ENCODE peak calls at places on chromosomes 11 and 22, in four cellular contexts. W is Peyer's patch, J is neuronal stem cell, V is DND-41. U is an unnamed sample.

GRCh38 chr22:26784772-26785171 is 127.4 kb downstream of the MIAT start:
- DNase-seq in J (no peak), W (no peak), V (no peak), U (no peak)

GRCh38 chr22:31561238-31561887 is 65.0 kb downstream of the SFI1 start:
- DNase-seq in J (peak; percentile 63), V (peak; percentile 47), W (peak; percentile 87), U (peak; percentile 15)

GRCh38 chr22:22717723-22718122 is 73.3 kb downstream of the GGTLC2 start:
- DNase-seq in J (no peak), V (no peak), W (no peak), U (no peak)

GRCh38 chr11:15727125-15727524 is 612.4 kb downstream of the INSC start:
- DNase-seq in J (no peak), W (no peak), V (no peak), U (no peak)

GRCh38 chr11:107691003-107691402 is 20.9 kb downstream of the SLN start:
- DNase-seq in J (no peak), V (no peak), W (no peak), U (no peak)

GRCh38 chr11:23542171-23542570 is 681.9 kb upstream of the CCDC179 start:
- DNase-seq in W (no peak), J (no peak), V (no peak), U (no peak)

GRCh38 chr11:8828580-8829358 is 82.2 kb upstream of the AKIP1 start:
- DNase-seq in V (no peak), J (no peak), W (no peak), U (no peak)

GRCh38 chr11:74611369-74611861 is 19.0 kb downstream of the POLD3 start:
- DNase-seq in J (no peak), W (no peak), V (no peak), U (peak; percentile 42)

GRCh38 chr11:122215244-122215992 is 99.4 kb upstream of the BLID start:
- DNase-seq in W (peak; percentile 59), J (peak; percentile 67), V (peak; percentile 43), U (peak; percentile 6)

GRCh38 chr11:114678125-114679036 is at the start of gene NXPE2:
- DNase-seq in V (no peak), J (no peak), W (peak; percentile 68), U (no peak)

GRCh38 chr11:39745401-39745800 is 1714.1 kb downstream of the LRRC4C start:
- DNase-seq in V (no peak), W (no peak), J (no peak), U (no peak)

GRCh38 chr22:24184057-24184798 is 2.9 kb downstream of the SUSD2 start:
- DNase-seq in V (no peak), W (no peak), J (no peak), U (no peak)

GRCh38 chr11:3180869-3181268 is 15.8 kb upstream of the OSBPL5 start:
- DNase-seq in W (no peak), J (no peak), V (no peak), U (no peak)

GRCh38 chr11:117998201-117998579 is 12.0 kb downstream of the IL10RA start:
- DNase-seq in W (no peak), V (no peak), J (no peak), U (no peak)

GRCh38 chr11:13667245-13667644 is 1.2 kb upstream of the FAR1 start:
- DNase-seq in W (no peak), J (no peak), V (no peak), U (no peak)

GRCh38 chr22:22858559-22858937 is 29.1 kb upstream of the IGLL5 start:
- DNase-seq in V (no peak), W (no peak), J (no peak), U (no peak)

GRCh38 chr22:46125816-46126770 is 24.2 kb upstream of the PPARA start:
- DNase-seq in J (no peak), W (peak; percentile 92), V (no peak), U (no peak)

GRCh38 chr11:46295312-46295995 is 18.0 kb downstream of the CREB3L1 start:
- DNase-seq in V (peak; percentile 88), W (peak; percentile 77), J (peak; percentile 73), U (peak; percentile 63)

GRCh38 chr11:9943346-9944110 is 279.7 kb downstream of the SWAP70 start:
- DNase-seq in W (no peak), J (no peak), V (no peak), U (no peak)

GRCh38 chr11:128291835-128292234 is 295.5 kb downstream of the ETS1 start:
- DNase-seq in W (peak; percentile 89), J (no peak), V (no peak), U (peak; percentile 80)

GRCh38 chr22:42752230-42752746 is 31.6 kb upstream of the A4GALT start:
- DNase-seq in W (no peak), V (no peak), J (no peak), U (no peak)

GRCh38 chr22:17157714-17158113 is 1.4 kb downstream of the HDHD5 start:
- DNase-seq in V (no peak), J (no peak), W (no peak), U (no peak)
- H3K4me3 ChIP-seq in V (no peak overlapping the region), J (peak overlapping the region; percentile 69), W (no peak overlapping the region), U (peak overlapping the region; percentile 85)

GRCh38 chr22:40712311-40712710 is 33.0 kb downstream of the MCHR1 start:
- DNase-seq in W (no peak), V (no peak), J (no peak), U (no peak)

GRCh38 chr22:40709752-40710413 is 30.6 kb downstream of the MCHR1 start:
- DNase-seq in V (no peak), J (no peak), W (no peak), U (no peak)

GRCh38 chr22:40716116-40716515 is 36.8 kb downstream of the MCHR1 start:
- DNase-seq in W (no peak), J (no peak), V (no peak), U (no peak)

GRCh38 chr22:40718250-40719204 is 39.2 kb downstream of the MCHR1 start:
- DNase-seq in W (no peak), V (no peak), J (no peak), U (no peak)

DNA sequence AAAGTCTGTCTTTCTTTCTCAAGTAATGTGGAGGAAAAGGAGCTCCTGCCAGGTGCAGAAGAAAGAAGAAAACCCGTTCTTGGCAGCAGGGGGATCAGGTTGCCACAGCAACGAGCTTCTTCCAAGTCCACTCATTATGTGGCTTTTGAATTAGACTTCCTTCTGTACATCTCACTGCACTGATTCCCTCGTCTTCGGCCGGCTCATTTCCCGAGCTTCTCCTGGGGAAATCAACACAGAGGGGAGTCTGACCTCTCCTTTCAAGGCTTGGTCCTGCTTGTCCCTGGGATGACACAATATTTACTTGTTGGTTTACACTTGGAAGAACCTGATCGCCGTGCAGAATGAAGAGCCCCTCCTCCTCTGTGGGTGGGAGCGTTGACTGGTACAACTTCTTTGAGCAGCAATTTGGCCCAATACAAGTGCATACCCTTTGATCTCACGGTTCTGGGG is 35.3 kb downstream of the MCHR1 start:
- DNase-seq in W (no peak), V (no peak), J (peak; percentile 91), U (no peak)
- H3K4me3 ChIP-seq in W (no peak overlapping the region), V (no peak overlapping the region), J (no peak overlapping the region), U (no peak overlapping the region)

GRCh38 chr11:19437760-19438159 is 197.0 kb upstream of the E2F8 start:
- DNase-seq in W (no peak), J (no peak), V (no peak), U (no peak)
- H3K4me3 ChIP-seq in W (no peak overlapping the region), J (no peak overlapping the region), V (no peak overlapping the region), U (no peak overlapping the region)

DNA sequence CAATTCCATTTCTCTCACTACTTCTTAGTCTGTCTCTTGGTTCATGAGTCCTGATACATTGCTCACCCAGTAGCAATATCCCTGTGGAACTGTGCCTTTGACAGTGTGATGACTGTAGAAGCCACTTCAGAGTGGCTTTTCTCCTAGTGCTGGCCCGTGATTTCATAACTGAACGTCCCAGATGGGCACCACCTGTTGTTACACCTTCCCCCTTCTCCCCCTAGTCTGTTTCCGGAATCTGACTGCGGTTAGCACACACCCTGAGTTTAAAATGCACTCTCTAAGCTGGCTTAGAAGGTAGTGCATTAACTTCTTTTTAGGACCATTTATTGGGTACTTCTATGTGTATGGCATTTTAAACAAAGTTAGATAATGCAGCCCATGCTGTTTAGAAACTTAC is 83.0 kb downstream of the ALX4 start:
- DNase-seq in W (no peak), J (no peak), V (no peak), U (peak; percentile 69)
- H3K4me3 ChIP-seq in W (no peak overlapping the region), J (no peak overlapping the region), V (no peak overlapping the region), U (no peak overlapping the region)

GRCh38 chr11:124920870-124921609 is 2.0 kb downstream of the HEPN1 start:
- DNase-seq in J (peak; percentile 52), V (no peak), W (peak; percentile 80), U (no peak)
- H3K4me3 ChIP-seq in J (peak overlapping the region; percentile 36), V (no peak overlapping the region), W (peak overlapping the region; percentile 31), U (no peak overlapping the region)

DNA sequence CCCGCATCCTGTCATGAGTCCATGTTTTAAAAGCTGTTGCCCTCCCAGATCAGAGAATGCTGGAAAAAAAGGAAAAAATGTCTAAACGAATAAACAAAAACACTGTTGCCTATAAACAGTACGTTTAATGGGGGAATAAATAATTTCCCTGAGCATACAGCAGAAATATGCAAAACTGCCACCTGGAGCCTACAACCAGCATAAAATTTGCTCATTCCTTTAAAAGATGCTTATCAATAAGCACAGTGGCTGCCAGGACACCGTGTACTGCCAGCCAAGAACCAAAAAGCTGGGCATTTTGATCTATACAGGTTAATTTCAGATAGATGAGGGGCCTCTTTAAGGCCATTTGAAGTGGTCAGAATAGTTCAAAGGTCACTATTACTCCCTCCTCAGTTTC is 5.7 kb upstream of the CPT1A start:
- DNase-seq in J (no peak), W (no peak), V (no peak), U (no peak)
- H3K4me3 ChIP-seq in J (no peak overlapping the region), W (no peak overlapping the region), V (no peak overlapping the region), U (no peak overlapping the region)

DNA sequence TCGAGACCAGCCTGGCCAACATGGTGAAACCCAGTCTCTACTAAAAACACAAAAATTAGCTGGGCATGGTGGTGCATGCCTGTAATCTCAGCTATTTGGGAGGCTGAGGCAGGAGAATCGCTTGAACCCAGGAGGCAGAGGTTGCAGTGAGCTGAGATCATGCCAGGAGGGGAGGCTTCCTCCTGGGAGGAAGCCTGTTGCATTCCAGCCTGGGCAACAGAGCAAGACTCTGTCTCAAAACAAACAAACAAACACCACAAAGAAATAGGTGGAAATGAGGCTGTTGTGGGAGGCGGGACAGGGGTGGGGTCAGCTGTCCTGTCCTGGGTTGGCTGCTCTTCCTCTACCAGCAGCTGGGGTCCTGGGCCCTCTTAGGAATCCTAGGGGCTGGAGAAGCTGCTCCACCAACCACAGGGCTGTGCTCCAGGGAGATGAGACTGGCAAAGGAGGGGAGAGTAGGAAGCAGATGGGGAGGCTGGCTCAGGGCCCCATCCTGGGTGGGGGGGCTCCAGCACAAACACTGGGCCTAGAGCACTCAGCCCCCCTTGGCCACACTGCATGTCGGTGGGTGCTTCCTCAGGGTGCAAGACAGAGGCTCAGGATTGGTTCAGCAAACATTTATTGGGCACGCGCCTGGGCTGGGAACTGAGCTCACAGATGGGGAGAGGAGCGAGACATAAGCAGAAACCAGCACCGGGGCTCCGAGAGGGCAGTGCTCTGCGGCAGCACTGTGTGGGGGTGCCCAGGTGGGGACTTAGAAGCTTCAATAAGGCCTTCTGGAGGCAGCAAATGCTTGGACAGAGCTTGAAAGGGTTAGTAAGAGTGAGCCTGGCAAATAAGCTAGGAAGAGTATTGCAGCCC is 11.9 kb upstream of the EHD1 start:
- DNase-seq in W (no peak), V (no peak), J (no peak), U (no peak)
- H3K4me3 ChIP-seq in W (peak overlapping the region; percentile 45), V (no peak overlapping the region), J (no peak overlapping the region), U (no peak overlapping the region)

U was measured in Jurkat, Clone E6-1.